ENCODE peak calls at places on chromosomes 2 and 18, in nine cellular contexts. B, M, J, V, Y, N, X, F and W are unnamed samples.

GRCh38 chr2:20506281-20506685 is 59.4 kb downstream of the RHOB start:
- DNase-seq in V (no peak), M (peak; percentile 70), B (peak; percentile 79), N (peak; percentile 65), J (no peak), F (no peak), Y (peak; percentile 60), X (no peak), W (peak; percentile 70)

GRCh38 chr18:7812431-7813063 is 245.4 kb downstream of the PTPRM start:
- DNase-seq in Y (peak; percentile 86), B (peak; percentile 90), X (peak; percentile 62), F (no peak), N (peak; percentile 66), V (no peak), M (peak; percentile 87), J (no peak), W (peak; percentile 76)

GRCh38 chr2:95115418-95115817 is 6.2 kb downstream of the MRPS5 start:
- DNase-seq in B (peak; percentile 84), V (no peak), M (peak; percentile 54), Y (peak; percentile 62), F (peak; percentile 75), N (peak; percentile 30), X (no peak), J (peak; percentile 78), W (peak; percentile 78)

GRCh38 chr2:46252891-46253659 is 44.1 kb upstream of the EPAS1 start:
- DNase-seq in N (peak; percentile 31), M (peak; percentile 52), Y (peak; percentile 25), J (no peak), B (no peak), V (no peak), F (no peak), X (no peak), W (peak; percentile 67)

GRCh38 chr18:49699303-49699702 is 114.0 kb downstream of the ACAA2 start:
- DNase-seq in B (no peak), X (no peak), Y (no peak), J (no peak), M (no peak), F (no peak), N (no peak), V (no peak), W (no peak)

GRCh38 chr2:106156305-106157288 is 37.5 kb downstream of the UXS1 start:
- DNase-seq in J (no peak), B (peak; percentile 38), X (no peak), M (peak; percentile 71), N (no peak), V (no peak), F (no peak), Y (peak; percentile 70), W (no peak)

GRCh38 chr18:48894799-48895346 is 55.9 kb downstream of the SMAD7 start:
- DNase-seq in J (no peak), N (no peak), X (no peak), F (no peak), V (no peak), B (no peak), Y (no peak), M (no peak), W (no peak)

GRCh38 chr2:177148477-177149154 is 64.0 kb upstream of the HNRNPA3 start:
- DNase-seq in N (peak; percentile 67), J (peak; percentile 57), F (peak; percentile 76), X (no peak), V (no peak), M (peak; percentile 60), Y (peak; percentile 73), B (peak; percentile 76), W (peak; percentile 76)

GRCh38 chr2:235594041-235594440 is 100.2 kb downstream of the AGAP1 start:
- DNase-seq in J (peak; percentile 49), V (no peak), Y (peak; percentile 82), F (no peak), N (peak; percentile 75), X (peak; percentile 79), M (peak; percentile 82), B (peak; percentile 95), W (peak; percentile 91)

GRCh38 chr2:5444168-5444567 is 248.0 kb upstream of the SOX11 start:
- DNase-seq in F (no peak), X (no peak), N (no peak), Y (no peak), M (no peak), J (no peak), V (peak; percentile 44), B (no peak), W (no peak)

GRCh38 chr2:65027611-65028244 is 28.5 kb upstream of the CEP68 start:
- DNase-seq in F (no peak), N (no peak), M (no peak), X (no peak), Y (no peak), J (no peak), B (no peak), V (no peak), W (peak; percentile 6)

GRCh38 chr18:49723648-49724180 is 89.6 kb downstream of the ACAA2 start:
- DNase-seq in M (peak; percentile 87), J (peak; percentile 50), X (no peak), Y (peak; percentile 54), F (no peak), N (peak; percentile 3), V (peak; percentile 32), B (no peak), W (peak; percentile 93)

GRCh38 chr2:8148260-8148880 is 533.5 kb upstream of the ID2 start:
- DNase-seq in X (peak; percentile 81), N (peak; percentile 85), V (no peak), M (peak; percentile 96), B (peak; percentile 74), Y (peak; percentile 85), J (no peak), F (no peak), W (peak; percentile 87)

GRCh38 chr2:164913640-164914346 is 41.5 kb downstream of the SLC38A11 start:
- DNase-seq in Y (peak; percentile 26), N (peak; percentile 54), J (no peak), M (peak; percentile 56), V (no peak), B (peak; percentile 70), X (no peak), F (no peak), W (peak; percentile 51)

GRCh38 chr2:106851055-106851454 is 34.9 kb downstream of the ST6GAL2 start:
- DNase-seq in J (no peak), Y (no peak), N (no peak), B (no peak), F (no peak), M (no peak), V (no peak), X (no peak), W (no peak)

GRCh38 chr18:75341267-75341666 is 86.2 kb downstream of the SMIM21 start:
- DNase-seq in N (no peak), X (no peak), B (peak; percentile 17), Y (peak; percentile 33), V (no peak), J (no peak), M (peak; percentile 10), F (no peak), W (peak; percentile 1)

GRCh38 chr2:190179754-190180312 is 117.3 kb upstream of the MSTN start:
- DNase-seq in X (no peak), M (no peak), V (no peak), B (no peak), N (no peak), F (no peak), Y (no peak), J (peak; percentile 31), W (no peak)

GRCh38 chr2:239381709-239382134 is 19.1 kb downstream of the HDAC4 start:
- DNase-seq in Y (no peak), V (no peak), N (no peak), M (no peak), J (peak; percentile 80), X (no peak), B (no peak), F (peak; percentile 14), W (no peak)

DNA sequence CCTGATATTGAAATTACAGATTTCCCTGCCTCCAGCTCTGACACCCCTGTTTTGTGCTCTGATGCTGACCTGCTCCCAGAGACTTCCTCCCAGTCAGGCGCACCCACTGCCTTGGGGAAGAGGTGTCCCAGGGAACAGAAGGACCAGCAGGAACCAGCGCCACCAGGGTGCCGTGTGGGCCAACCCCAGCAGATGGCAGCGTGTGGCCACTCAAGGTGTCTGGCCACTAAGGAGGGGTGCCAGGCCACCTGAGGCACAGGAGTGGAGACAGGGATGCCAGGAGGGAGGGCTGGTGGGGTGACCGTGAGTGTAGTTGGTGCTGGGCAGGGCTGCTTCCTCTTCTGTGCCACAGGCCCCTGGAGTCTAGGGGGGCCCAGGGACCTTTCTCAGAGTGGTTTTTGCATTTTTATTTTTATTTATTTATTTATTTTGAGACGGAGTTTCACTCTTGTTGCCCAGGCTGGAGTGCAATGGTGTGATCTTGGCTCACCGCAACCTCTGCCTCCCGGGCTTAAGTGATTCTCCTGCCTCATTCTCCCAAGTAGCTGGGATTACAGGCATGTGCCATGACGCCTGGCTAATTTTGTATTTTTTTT is 56.0 kb downstream of the TEX44 start:
- DNase-seq in N (peak; percentile 46), X (no peak), V (peak; percentile 92), F (peak; percentile 87), J (peak; percentile 75), Y (peak; percentile 35), M (peak; percentile 36), B (peak; percentile 55), W (peak; percentile 62)
- TF ChIP-seq CTCF in N (peak; percentile 78), X (peak; percentile 72), V (peak; percentile 82), F (peak; percentile 79), J (peak; percentile 79), Y (peak; percentile 75), M (peak; percentile 73), B (peak; percentile 77), W (peak; percentile 68)

GRCh38 chr2:113174369-113174735 is 581 bp downstream of the PSD4 start:
- DNase-seq in F (no peak), J (peak; percentile 42), V (no peak), M (no peak), N (no peak), X (no peak), B (no peak), Y (no peak), W (no peak)
- TF ChIP-seq CTCF in F (no peak), J (peak; percentile 41), V (no peak), M (no peak), N (no peak), X (no peak), B (no peak), Y (no peak), W (no peak)

DNA sequence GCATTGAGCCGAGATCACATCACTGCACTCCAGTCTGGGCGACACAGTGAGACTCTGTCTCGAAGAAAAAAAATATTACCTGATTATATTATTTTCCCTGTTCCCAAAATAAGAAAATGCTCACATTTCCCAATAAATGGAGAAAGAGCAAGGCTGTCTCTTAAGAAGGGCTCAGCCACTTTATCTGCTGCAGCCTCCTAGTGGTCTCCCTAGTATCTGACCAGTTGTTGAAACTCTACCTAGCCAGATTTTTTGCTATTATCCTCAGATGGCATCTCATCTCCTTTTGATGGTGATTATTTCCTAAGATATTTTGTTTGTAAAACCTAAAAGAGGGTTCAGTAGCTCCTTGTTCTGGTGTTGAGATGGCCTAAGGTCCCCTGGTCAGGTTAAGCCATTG is 114.3 kb downstream of the TPGS2 start:
- DNase-seq in X (no peak), B (no peak), N (no peak), V (no peak), M (no peak), J (no peak), F (no peak), Y (no peak), W (no peak)
- TF ChIP-seq CTCF in X (peak; percentile 29), B (peak; percentile 25), N (peak; percentile 50), V (no peak), M (peak; percentile 10), J (no peak), F (no peak), Y (peak; percentile 25), W (no peak)

DNA sequence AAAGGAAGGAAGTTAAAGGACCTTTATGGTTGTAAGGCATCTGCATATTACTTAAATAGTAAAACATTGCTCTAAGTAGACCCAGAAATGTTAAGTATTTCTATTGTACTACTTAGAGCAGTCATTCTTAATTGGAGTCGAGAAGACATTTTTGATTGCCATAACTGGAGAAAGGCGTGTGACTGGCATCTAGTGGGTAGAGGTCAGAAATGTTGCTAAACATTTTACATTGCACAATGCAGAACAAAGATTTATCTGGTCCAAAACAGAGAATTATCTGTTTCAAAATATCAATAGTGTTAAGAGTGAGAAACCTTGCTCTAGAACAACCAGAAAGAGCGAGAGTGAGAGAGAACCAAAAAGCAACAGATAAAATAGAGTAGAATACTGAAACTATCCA is 23.3 kb upstream of the ROCK1 start:
- DNase-seq in M (peak; percentile 4), Y (no peak), V (no peak), X (no peak), N (peak; percentile 5), F (no peak), J (no peak), B (peak; percentile 49), W (peak; percentile 56)
- TF ChIP-seq CTCF in M (peak; percentile 17), Y (peak; percentile 24), V (peak; percentile 32), X (peak; percentile 42), N (peak; percentile 58), F (peak; percentile 37), J (peak; percentile 17), B (peak; percentile 25), W (peak; percentile 23)